ENCODE peak calls at places on chromosomes 11 and 22, in nine cellular contexts. C, J, L, X, T, M, B, F and D are unnamed samples.

GRCh38 chr11:94774345-94774744 is 6.2 kb downstream of the AMOTL1 start:
- DNase-seq in X (peak; percentile 77), C (no peak), J (no peak), L (no peak), T (peak; percentile 48), B (no peak), M (no peak), F (no peak), D (no peak)

GRCh38 chr11:45148276-45148675 is 1.8 kb downstream of the PRDM11 start:
- DNase-seq in J (no peak), T (no peak), B (no peak), X (no peak), L (peak; percentile 73), M (no peak), C (no peak), F (no peak), D (no peak)

GRCh38 chr22:32919629-32920028 is 118.1 kb downstream of the TIMP3 start:
- DNase-seq in M (no peak), C (no peak), F (no peak), T (no peak), B (no peak), X (no peak), L (no peak), J (no peak), D (no peak)

GRCh38 chr11:7442588-7443215 is 42.6 kb upstream of the OLFML1 start:
- DNase-seq in T (peak; percentile 31), F (peak; percentile 3), L (no peak), M (peak; percentile 2), X (peak; percentile 69), J (peak; percentile 15), C (peak; percentile 82), B (peak; percentile 76), D (peak; percentile 26)

GRCh38 chr11:59102259-59102765 is 4.7 kb upstream of the FAM111B start:
- DNase-seq in B (peak; percentile 87), M (no peak), C (peak; percentile 73), J (peak; percentile 13), L (peak; percentile 59), X (peak; percentile 51), T (peak; percentile 13), F (no peak), D (no peak)

GRCh38 chr11:117634756-117635593 is 162.0 kb downstream of the DSCAML1 start:
- DNase-seq in B (no peak), M (no peak), C (no peak), F (no peak), T (no peak), X (no peak), L (no peak), J (no peak), D (no peak)

GRCh38 chr22:24542641-24543040 is 12.3 kb downstream of the GUCD1 start:
- DNase-seq in F (no peak), T (no peak), J (no peak), M (no peak), B (no peak), L (no peak), C (no peak), X (no peak), D (no peak)

GRCh38 chr11:121965330-121965729 is 150.7 kb downstream of the BLID start:
- DNase-seq in L (no peak), F (no peak), X (peak; percentile 77), B (no peak), J (peak; percentile 59), M (no peak), C (no peak), T (peak; percentile 74), D (no peak)

GRCh38 chr11:12469451-12469850 is 92.1 kb downstream of the PARVA start:
- DNase-seq in C (no peak), L (peak; percentile 80), B (no peak), F (no peak), X (no peak), T (peak; percentile 26), M (no peak), J (no peak), D (no peak)

DNA sequence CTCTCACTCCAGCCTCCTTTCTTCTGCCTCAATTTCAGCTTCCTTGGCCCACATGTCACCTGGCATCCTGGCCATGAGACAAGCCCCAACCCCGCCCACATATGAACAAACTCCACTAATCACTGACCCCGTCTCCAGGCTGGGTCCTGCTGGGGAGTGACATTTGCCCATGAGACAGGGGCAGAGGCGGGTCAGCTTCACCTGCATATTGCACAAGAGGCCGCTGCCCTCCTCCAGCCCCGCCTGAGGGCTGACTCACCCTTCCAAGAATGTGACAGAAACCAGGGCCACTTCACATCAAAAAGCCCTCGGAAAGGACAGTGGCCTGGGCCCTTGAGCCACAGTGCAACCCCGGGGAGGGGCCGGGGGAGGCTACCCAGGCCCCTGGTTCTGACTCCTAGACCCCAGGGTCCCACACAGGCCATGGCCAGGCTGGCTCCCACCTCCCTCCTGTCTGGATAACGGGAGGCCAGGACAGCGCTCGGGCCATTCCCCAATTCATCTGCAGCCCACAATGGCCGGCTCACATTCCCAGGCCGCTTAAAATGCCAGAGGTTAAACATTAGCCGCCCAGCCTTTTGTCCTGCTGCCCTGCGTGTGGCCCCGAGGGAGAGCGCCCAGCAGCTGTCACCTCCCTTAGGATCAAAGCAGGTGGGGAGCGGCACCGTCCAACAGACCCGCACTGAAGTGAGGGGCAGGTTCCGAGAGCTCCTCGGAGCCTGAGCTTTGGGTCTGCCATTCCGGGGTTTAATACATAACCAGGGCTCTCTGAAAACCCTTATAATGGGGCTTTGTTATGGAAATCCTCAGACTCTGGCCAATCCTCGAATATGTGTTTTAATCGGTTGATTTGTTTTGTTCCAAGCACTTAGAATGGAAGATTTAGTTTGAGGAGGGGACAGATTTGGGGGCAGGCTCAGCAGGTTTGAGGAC is 42.3 kb downstream of the TRMU start:
- DNase-seq in J (no peak), T (no peak), M (no peak), C (peak; percentile 94), F (no peak), L (no peak), X (no peak), B (peak; percentile 96), D (no peak)
- TF ChIP-seq CTCF in J (no peak), T (no peak), M (no peak), C (no peak), F (no peak), L (no peak), X (no peak), B (no peak), D (no peak)

GRCh38 chr11:2400069-2400760 is at the start of gene TSSC4:
- DNase-seq in M (peak; percentile 100), C (peak; percentile 98), X (peak; percentile 100), B (peak; percentile 100), L (peak; percentile 100), T (peak; percentile 100), F (peak; percentile 100), J (peak; percentile 100), D (peak; percentile 95)

GRCh38 chr11:2400761-2401435 is 348 bp downstream of the TSSC4 start:
- DNase-seq in L (no peak), C (no peak), B (peak; percentile 29), T (no peak), J (no peak), M (no peak), X (no peak), F (no peak), D (no peak)

GRCh38 chr11:2402106-2402505 is 1.6 kb downstream of the TSSC4 start:
- DNase-seq in B (no peak), L (no peak), T (no peak), C (no peak), F (no peak), J (no peak), M (no peak), X (no peak), D (no peak)

GRCh38 chr11:2402890-2403645 is 2.5 kb downstream of the TSSC4 start:
- DNase-seq in L (no peak), C (no peak), J (no peak), B (no peak), M (no peak), T (no peak), F (no peak), X (no peak), D (no peak)

DNA sequence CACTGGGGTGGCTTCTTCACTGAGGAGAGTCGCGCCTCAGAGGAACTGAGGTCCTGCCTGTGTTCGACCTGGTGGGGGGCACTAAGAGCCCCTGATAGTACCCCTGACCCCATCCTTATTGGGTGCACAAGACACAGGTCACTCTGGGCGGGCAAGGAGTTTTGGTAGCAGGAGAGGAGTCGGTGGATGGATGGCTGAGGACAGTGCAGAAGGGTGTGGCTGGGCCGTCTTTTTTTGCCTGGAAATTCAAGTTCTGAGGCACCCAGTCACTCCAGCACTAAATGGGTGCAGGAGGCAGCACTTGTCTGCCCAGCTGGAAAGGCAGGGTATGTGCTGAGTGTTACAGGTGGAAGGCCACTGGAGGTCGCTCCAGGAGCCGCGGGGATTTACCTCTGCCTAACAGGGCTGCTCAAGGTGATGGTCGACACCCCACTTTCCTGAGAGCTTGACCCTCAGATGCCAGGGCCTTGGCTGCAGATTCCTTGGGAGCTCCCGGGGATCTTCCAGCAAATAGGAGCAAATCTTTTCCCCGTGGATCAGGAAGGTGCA is 960 bp downstream of the TSSC4 start:
- DNase-seq in F (no peak), T (no peak), L (no peak), M (no peak), B (no peak), X (no peak), C (no peak), J (no peak), D (no peak)
- TF ChIP-seq CTCF in F (no peak), T (no peak), L (no peak), M (no peak), B (no peak), X (no peak), C (no peak), J (no peak), D (no peak)

DNA sequence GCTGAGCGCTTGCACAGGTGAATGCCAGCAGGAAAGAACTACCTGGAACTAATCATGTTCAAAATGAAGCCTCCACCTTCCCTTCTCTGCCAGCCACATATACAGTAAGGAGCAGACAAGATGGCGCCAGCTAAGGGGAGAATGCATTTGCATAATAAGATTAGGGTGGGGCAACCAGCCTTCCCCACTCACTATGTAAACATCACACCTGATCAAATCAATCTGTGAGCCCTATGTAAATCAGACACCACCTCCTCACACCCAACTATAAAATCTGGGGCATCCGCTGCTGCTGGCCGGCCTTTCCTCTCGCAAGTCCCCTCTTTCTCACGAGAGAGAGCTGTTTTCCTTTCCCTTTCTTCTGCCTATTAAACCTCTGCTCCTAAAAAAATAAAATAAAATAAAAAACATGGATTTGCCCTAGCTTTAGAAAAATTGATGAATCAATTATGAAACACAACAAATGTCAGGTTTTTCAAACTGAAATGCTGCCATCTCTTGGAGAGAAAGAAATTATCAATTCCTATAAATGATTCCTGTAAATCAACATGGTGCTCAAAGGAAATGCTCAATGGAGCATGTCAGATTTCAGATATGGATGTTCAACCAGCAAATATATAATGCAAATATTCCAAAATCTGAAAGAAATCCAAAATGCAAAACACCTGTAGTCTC is 108.9 kb downstream of the SGSM3 start:
- DNase-seq in C (no peak), L (peak; percentile 62), F (no peak), M (no peak), B (no peak), J (no peak), T (no peak), X (no peak), D (no peak)
- TF ChIP-seq CTCF in C (no peak), L (peak; percentile 17), F (no peak), M (no peak), B (no peak), J (no peak), T (no peak), X (peak; percentile 30), D (peak; percentile 36)

DNA sequence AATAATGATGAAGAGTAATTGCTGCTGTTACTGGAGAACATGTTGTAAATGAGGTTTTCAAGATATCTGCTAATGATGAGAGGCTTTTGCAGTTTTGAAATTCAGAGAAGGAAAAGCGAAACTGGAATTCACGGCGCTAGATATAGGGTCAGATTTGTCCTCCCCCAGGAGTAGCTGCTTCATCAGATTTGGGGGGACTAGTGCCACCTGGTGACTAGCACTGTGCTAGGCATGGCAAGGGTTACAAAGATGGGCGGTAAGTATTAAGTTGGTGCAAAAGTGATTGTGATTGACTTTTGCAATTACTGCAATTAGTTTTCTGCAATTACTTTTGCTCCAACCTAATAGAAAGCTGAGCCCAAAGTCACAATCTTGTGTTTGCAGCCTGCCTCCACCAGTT is 879.9 kb upstream of the TENM4 start:
- DNase-seq in B (no peak), X (no peak), F (no peak), J (no peak), C (no peak), L (no peak), M (no peak), T (no peak), D (no peak)
- TF ChIP-seq CTCF in B (peak; percentile 42), X (peak; percentile 32), F (peak; percentile 33), J (peak; percentile 28), C (no peak), L (peak; percentile 13), M (peak; percentile 33), T (peak; percentile 17), D (peak; percentile 5)